ENCODE peak calls at places on chromosomes 6 and 20, in nine cellular contexts. D is NCI-H1092; T is choroid plexus epithelial cell; U is cardiac septum; O is nucleus accumbens; L is kidney tubule cell; Y is stimulated activated naive CD8-positive, alpha-beta T cell treated with anti-CD3 and anti-CD28 coated beads, Interleukin-15, Interleukin-2, amounts not matched to agents 100 U/mL and 50 U/mL, for 24 hours; K is SIG-M5; X is AG08396. J is an unnamed sample.

GRCh38 chr20:51400051-51400926 is 142.2 kb downstream of the NFATC2 start:
- DNase-seq in K (no peak), L (peak; percentile 15), D (no peak), O (no peak), X (no peak), T (peak; percentile 22), U (no peak), Y (peak; percentile 71), J (no peak)

GRCh38 chr6:146850238-146850896 is 251.6 kb downstream of the ADGB start:
- DNase-seq in O (no peak), X (no peak), K (no peak), T (peak; percentile 68), U (no peak), L (peak; percentile 96), D (no peak), Y (peak; percentile 26), J (no peak)

GRCh38 chr6:150233797-150234399 is 91.1 kb downstream of the PPP1R14C start:
- DNase-seq in Y (no peak), D (no peak), T (no peak), L (no peak), O (no peak), K (no peak), X (no peak), U (no peak), J (peak; percentile 51)

GRCh38 chr6:21666200-21666671 is 72.7 kb downstream of the SOX4 start:
- DNase-seq in D (no peak), U (no peak), Y (peak; percentile 10), L (no peak), T (no peak), O (no peak), X (peak; percentile 31), K (no peak), J (no peak)

GRCh38 chr6:9405825-9406224 is 970.5 kb upstream of the SLC35B3 start:
- DNase-seq in K (no peak), L (peak; percentile 16), O (no peak), T (no peak), D (no peak), Y (no peak), U (no peak), X (no peak), J (no peak)

GRCh38 chr20:37913563-37914366 is 10.8 kb downstream of the VSTM2L start:
- DNase-seq in K (no peak), T (no peak), U (no peak), X (no peak), D (no peak), L (no peak), O (no peak), Y (no peak), J (no peak)

GRCh38 chr20:61391812-61392520 is 139.9 kb downstream of the CDH4 start:
- DNase-seq in K (no peak), L (peak; percentile 21), D (no peak), U (no peak), T (no peak), X (no peak), O (no peak), Y (no peak), J (no peak)

GRCh38 chr6:116483616-116484015 is 22.4 kb downstream of the CALHM6 start:
- DNase-seq in O (no peak), U (no peak), X (no peak), T (no peak), L (no peak), Y (no peak), K (no peak), D (no peak), J (no peak)

GRCh38 chr6:52065621-52066020 is 21.8 kb downstream of the PKHD1 start:
- DNase-seq in T (no peak), X (no peak), O (no peak), K (no peak), L (peak; percentile 93), Y (no peak), U (no peak), D (no peak), J (no peak)